ENCODE peak calls at places on chromosomes 6 and 20, in nine cellular contexts. I is choroid plexus epithelial cell; X is CD4-positive, CD25-positive, alpha-beta regulatory T cell; V is neuronal stem cell; Q is body of pancreas; F is fibroblast of pulmonary artery; T is HCT116; N is fibroblast of lung; E is cardiac fibroblast. W is an unnamed sample.

GRCh38 chr20:53021934-53022333 is 49.8 kb downstream of the TSHZ2 start:
- DNase-seq in I (no peak), X (no peak), V (no peak), Q (no peak), F (no peak), T (no peak), N (peak), E (no peak), W (no peak)

GRCh38 chr6:80223743-80224212 is 117.3 kb downstream of the BCKDHB start:
- DNase-seq in I (no peak), X (no peak), V (no peak), Q (no peak), F (peak), T (no peak), N (peak), E (peak), W (no peak)

GRCh38 chr6:158290659-158291058 is 21.6 kb upstream of the TULP4 start:
- DNase-seq in I (no peak), X (peak), V (no peak), Q (no peak), F (no peak), T (no peak), N (no peak), E (no peak), W (no peak)

GRCh38 chr6:89688328-89688727 is 49.8 kb upstream of the LYRM2 start:
- DNase-seq in I (no peak), X (no peak), V (no peak), Q (no peak), F (no peak), T (no peak), N (no peak), E (no peak), W (no peak)

GRCh38 chr20:23435675-23436539 is 3.6 kb upstream of the CSTL1 start:
- DNase-seq in I (peak), X (no peak), V (no peak), Q (peak), F (peak), T (no peak), N (no peak), E (peak), W (peak)

GRCh38 chr20:2042400-2042799 is 48.5 kb upstream of the PDYN start:
- DNase-seq in I (peak), X (no peak), V (no peak), Q (no peak), F (peak), T (no peak), N (peak), E (peak), W (no peak)

GRCh38 chr20:59749293-59749680 is 144.9 kb downstream of the PHACTR3 start:
- DNase-seq in I (no peak), X (no peak), V (no peak), Q (peak), F (peak), T (no peak), N (peak), E (peak), W (no peak)

GRCh38 chr20:7742479-7742878 is 197.8 kb downstream of the HAO1 start:
- DNase-seq in I (peak), X (no peak), V (no peak), Q (peak), F (peak), T (no peak), N (peak), E (peak), W (no peak)

GRCh38 chr6:169158182-169158573 is 95.5 kb downstream of the THBS2 start:
- DNase-seq in I (peak), X (no peak), V (no peak), Q (no peak), F (peak), T (no peak), N (peak), E (peak), W (no peak)

GRCh38 chr6:7697820-7698623 is 27.9 kb upstream of the BMP6 start:
- DNase-seq in I (peak), X (no peak), V (no peak), Q (no peak), F (peak), T (no peak), N (peak), E (peak), W (no peak)

GRCh38 chr6:152450519-152450918 is 186.6 kb downstream of the SYNE1 start:
- DNase-seq in I (no peak), X (no peak), V (no peak), Q (no peak), F (no peak), T (no peak), N (no peak), E (no peak), W (no peak)

GRCh38 chr20:43516251-43516824 is 8.8 kb downstream of the L3MBTL1 start:
- DNase-seq in I (no peak), X (no peak), V (no peak), Q (no peak), F (no peak), T (no peak), N (no peak), E (no peak), W (no peak)

GRCh38 chr20:43514062-43514971 is 6.8 kb downstream of the L3MBTL1 start:
- DNase-seq in I (peak), X (peak), V (peak), Q (peak), F (peak), T (peak), N (peak), E (peak), W (peak)

GRCh38 chr20:43525016-43525415 is 17.5 kb downstream of the L3MBTL1 start:
- DNase-seq in I (no peak), X (no peak), V (no peak), Q (no peak), F (no peak), T (no peak), N (no peak), E (no peak), W (no peak)

GRCh38 chr20:43515628-43516027 is 8.1 kb downstream of the L3MBTL1 start:
- DNase-seq in I (no peak), X (no peak), V (no peak), Q (no peak), F (no peak), T (no peak), N (no peak), E (no peak), W (no peak)

GRCh38 chr20:43520074-43520473 is 12.6 kb downstream of the L3MBTL1 start:
- DNase-seq in I (no peak), X (no peak), V (no peak), Q (no peak), F (no peak), T (no peak), N (no peak), E (no peak), W (no peak)
- H3K4me3 ChIP-seq in I (no peak), X (no peak), V (no peak), Q (no peak), F (no peak), T (no peak), N (no peak), E (no peak), W (no peak)

GRCh38 chr6:27448456-27448855 is 24.4 kb downstream of the ZNF184 start:
- DNase-seq in I (no peak), X (no peak), V (no peak), Q (no peak), F (no peak), T (no peak), N (no peak), E (no peak), W (no peak)

GRCh38 chr6:27451660-27452390 is 21.1 kb downstream of the ZNF184 start:
- DNase-seq in I (no peak), X (no peak), V (no peak), Q (no peak), F (no peak), T (no peak), N (no peak), E (no peak), W (no peak)

DNA sequence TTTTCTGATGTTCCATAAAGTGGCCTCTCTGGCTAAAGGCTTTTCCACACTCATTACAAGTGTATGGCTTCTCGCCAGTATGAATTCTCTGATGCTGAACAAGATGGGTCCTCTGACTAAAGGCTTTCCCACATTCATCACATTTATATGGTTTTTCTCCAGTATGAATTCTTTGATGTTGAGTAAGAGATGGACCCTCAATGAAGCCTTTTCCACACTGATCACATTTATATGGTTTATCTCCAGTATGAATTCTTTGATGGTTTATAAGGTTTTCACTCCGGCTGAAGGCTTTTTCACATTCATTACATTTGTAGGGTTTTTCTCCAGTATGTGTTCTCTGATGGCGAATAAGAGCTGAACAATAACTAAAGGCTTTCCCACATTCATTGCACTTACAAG is 20.4 kb downstream of the ZNF184 start:
- DNase-seq in I (peak), X (no peak), V (no peak), Q (no peak), F (peak), T (no peak), N (peak), E (peak), W (no peak)
- H3K4me3 ChIP-seq in I (no peak), X (peak), V (no peak), Q (no peak), F (no peak), T (no peak), N (no peak), E (no peak), W (no peak)

GRCh38 chr6:27238010-27238983 is 9.2 kb upstream of the PRSS16 start:
- DNase-seq in I (no peak), X (no peak), V (no peak), Q (no peak), F (peak), T (no peak), N (no peak), E (peak), W (no peak)

GRCh38 chr6:27237089-27237723 is 10.3 kb upstream of the PRSS16 start:
- DNase-seq in I (peak), X (no peak), V (no peak), Q (no peak), F (peak), T (peak), N (peak), E (peak), W (no peak)

GRCh38 chr6:27239258-27239657 is 8.2 kb upstream of the PRSS16 start:
- DNase-seq in I (no peak), X (no peak), V (no peak), Q (no peak), F (no peak), T (no peak), N (no peak), E (no peak), W (no peak)

GRCh38 chr6:27230758-27231111 is 16.8 kb upstream of the PRSS16 start:
- DNase-seq in I (no peak), X (no peak), V (no peak), Q (no peak), F (no peak), T (peak), N (no peak), E (no peak), W (no peak)

DNA sequence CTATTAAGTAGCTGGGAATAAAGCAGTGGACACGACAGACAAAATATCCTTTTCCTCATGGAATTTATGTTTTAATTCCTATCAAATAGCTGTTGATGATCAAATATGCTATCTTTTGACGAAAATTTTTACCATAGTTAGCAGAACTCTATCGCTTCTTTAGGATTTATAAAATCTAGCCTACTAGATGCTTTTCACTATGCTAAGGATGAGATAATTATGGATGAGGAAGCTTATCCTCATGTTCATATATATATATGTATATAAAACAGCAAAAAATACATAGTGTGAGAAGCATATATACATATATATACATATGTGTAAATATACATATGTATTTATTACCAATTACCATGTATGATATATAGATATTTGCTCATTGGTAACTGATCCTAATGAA is 12.9 kb upstream of the PRSS16 start:
- DNase-seq in I (no peak), X (no peak), V (no peak), Q (no peak), F (no peak), T (no peak), N (no peak), E (no peak), W (no peak)
- H3K4me3 ChIP-seq in I (no peak), X (no peak), V (no peak), Q (no peak), F (peak), T (no peak), N (no peak), E (no peak), W (no peak)

DNA sequence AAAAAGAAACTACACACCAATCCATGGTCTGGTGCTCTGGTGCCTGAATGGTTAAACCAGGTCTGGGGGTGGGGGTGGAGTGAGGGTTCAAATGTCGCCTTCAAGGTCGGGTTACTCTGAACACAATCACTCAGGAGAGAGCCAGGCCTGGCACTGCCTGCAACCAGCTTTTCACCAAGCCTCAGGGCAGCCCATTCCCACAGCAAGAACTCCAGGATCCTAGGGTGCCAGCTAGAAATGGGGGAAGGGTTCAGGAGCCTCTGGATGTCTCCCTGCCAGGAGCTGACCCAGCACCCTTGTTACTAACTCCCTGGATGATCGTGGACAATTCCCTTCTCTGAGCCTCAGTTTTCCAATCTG is 6.7 kb downstream of the SDC4 start:
- DNase-seq in I (no peak), X (no peak), V (no peak), Q (peak), F (no peak), T (no peak), N (no peak), E (no peak), W (no peak)
- H3K4me3 ChIP-seq in I (peak), X (no peak), V (no peak), Q (no peak), F (no peak), T (peak), N (peak), E (no peak), W (no peak)

DNA sequence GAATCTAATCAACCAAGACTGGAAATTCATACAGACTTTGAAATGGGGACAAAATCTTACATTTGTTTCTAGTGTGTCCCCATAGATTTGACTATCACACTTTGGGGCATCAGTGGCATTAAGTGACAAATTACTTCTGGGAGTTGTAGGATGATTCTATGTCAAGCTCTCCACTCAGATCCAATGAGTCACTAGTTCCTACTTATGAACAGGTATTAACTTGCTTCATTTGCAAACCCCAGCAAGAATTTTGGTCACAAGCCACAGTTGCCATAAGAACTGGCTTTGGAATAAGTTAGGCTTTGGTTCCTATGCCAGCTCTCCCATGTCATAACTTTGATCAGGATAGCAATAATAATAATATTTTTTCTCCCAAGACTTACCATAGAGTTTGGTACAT is 77.6 kb upstream of the PTPRK start:
- DNase-seq in I (no peak), X (no peak), V (no peak), Q (no peak), F (no peak), T (no peak), N (peak), E (no peak), W (peak)
- H3K4me3 ChIP-seq in I (no peak), X (no peak), V (no peak), Q (no peak), F (no peak), T (no peak), N (no peak), E (no peak), W (no peak)

GRCh38 chr20:62935204-62935967 is 2.6 kb upstream of the GID8 start:
- DNase-seq in I (no peak), X (no peak), V (no peak), Q (no peak), F (no peak), T (no peak), N (no peak), E (no peak), W (no peak)
- H3K4me3 ChIP-seq in I (no peak), X (peak), V (no peak), Q (no peak), F (no peak), T (no peak), N (no peak), E (no peak), W (no peak)

DNA sequence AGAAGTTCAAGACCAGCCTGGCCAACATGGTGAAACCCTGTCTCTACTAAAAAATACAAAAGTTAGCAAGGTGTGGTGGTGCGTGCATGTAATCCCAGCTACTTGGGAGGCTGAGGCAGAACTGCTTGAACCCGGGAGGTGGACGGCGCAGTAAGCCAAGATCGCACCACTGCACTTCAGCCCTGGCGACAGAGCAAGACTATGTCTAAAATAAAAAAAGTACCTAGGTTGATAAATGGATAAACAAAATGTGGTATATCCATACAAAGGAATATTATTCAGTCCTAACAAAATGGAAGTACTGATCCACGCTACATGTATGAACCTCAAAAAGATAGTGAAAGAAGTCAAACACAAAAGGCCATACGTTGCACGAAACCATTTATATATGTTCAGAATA is 1.2 kb upstream of the RPF2 start:
- DNase-seq in I (no peak), X (no peak), V (no peak), Q (no peak), F (no peak), T (no peak), N (no peak), E (no peak), W (no peak)
- H3K4me3 ChIP-seq in I (peak), X (peak), V (peak), Q (no peak), F (peak), T (peak), N (no peak), E (peak), W (no peak)

DNA sequence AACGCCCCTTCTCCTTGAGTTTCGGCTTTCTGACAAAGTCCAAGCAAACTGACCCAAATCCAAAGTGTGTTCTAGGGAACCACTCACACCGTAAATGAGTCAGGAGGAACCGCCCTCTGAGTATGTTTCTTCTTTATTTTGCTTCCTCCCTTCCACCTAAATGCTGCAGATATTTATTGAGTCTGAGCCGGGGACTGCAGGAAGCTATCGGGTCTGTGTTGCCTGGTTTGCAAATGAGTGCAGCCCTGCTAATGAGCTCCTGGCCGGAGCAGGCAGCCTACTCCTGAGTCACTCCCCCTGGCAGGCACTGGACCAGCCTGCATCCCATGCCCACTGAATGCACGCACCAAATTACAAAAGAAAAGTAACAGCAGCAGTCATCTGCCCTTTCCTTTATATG is 323.6 kb upstream of the JARID2 start:
- DNase-seq in I (no peak), X (no peak), V (no peak), Q (no peak), F (no peak), T (no peak), N (peak), E (no peak), W (no peak)
- H3K4me3 ChIP-seq in I (no peak), X (no peak), V (no peak), Q (no peak), F (no peak), T (no peak), N (no peak), E (no peak), W (no peak)

GRCh38 chr20:25310268-25310920 is 62.5 kb downstream of the PYGB start:
- DNase-seq in I (peak), X (peak), V (no peak), Q (peak), F (peak), T (peak), N (peak), E (peak), W (no peak)
- H3K4me3 ChIP-seq in I (peak), X (peak), V (no peak), Q (no peak), F (no peak), T (peak), N (peak), E (peak), W (no peak)